ENCODE peak calls at places on chromosomes 11 and 22, in four cellular contexts. J is HTR-8/SVneo, W is DMS 273 treated with DMSO at 0.1 percent for 48 hours, P is NCI-H1092 treated with DMSO at 0.1 percent for 48 hours. G is an unnamed sample.
A peak's percentile ranks its signal among the peaks of the same experiment; 100 is the strongest.

GRCh38 chr22:31083923-31084810 is 3.0 kb downstream of the SMTN start:
- DNase-seq in J (no peak), W (no peak), P (no peak), G (peak; percentile 30)

GRCh38 chr11:17135934-17136683 is 58.6 kb upstream of the RPS13 start:
- DNase-seq in J (no peak), W (no peak), P (no peak), G (no peak)

GRCh38 chr11:2096001-2096918 is 42.9 kb downstream of the IGF2 start:
- DNase-seq in J (no peak), W (no peak), P (no peak), G (no peak)

GRCh38 chr11:15158351-15159015 is 43.8 kb downstream of the INSC start:
- DNase-seq in J (no peak), W (no peak), P (no peak), G (no peak)

GRCh38 chr22:29635734-29636357 is 32.4 kb downstream of the NF2 start:
- DNase-seq in J (peak; percentile 25), W (peak; percentile 16), P (peak; percentile 40), G (no peak)

GRCh38 chr22:26756675-26757293 is 99.4 kb downstream of the MIAT start:
- DNase-seq in J (peak; percentile 52), W (peak; percentile 6), P (peak; percentile 52), G (peak; percentile 59)

GRCh38 chr11:70583781-70584218 is 185.5 kb downstream of the CTTN start:
- DNase-seq in J (no peak), W (no peak), P (no peak), G (no peak)

GRCh38 chr11:20274031-20274430 is 89.5 kb upstream of the HTATIP2 start:
- DNase-seq in J (no peak), W (no peak), P (peak; percentile 48), G (no peak)

GRCh38 chr22:46737105-46737975 is 712 bp downstream of the CERK start:
- DNase-seq in J (peak; percentile 31), W (no peak), P (no peak), G (no peak)

GRCh38 chr22:17726561-17727243 is 47.6 kb downstream of the BID start:
- DNase-seq in J (no peak), W (no peak), P (no peak), G (no peak)

GRCh38 chr11:70364198-70364597 is 34.1 kb upstream of the CTTN start:
- DNase-seq in J (no peak), W (no peak), P (no peak), G (no peak)

GRCh38 chr11:112465433-112466024 is 204.9 kb upstream of the PLET1 start:
- DNase-seq in J (no peak), W (no peak), P (no peak), G (no peak)

GRCh38 chr11:117931971-117932370 is 2.8 kb upstream of the TMPRSS13 start:
- DNase-seq in J (no peak), W (no peak), P (no peak), G (no peak)

GRCh38 chr11:75591966-75592365 is 29.9 kb downstream of the SERPINH1 start:
- DNase-seq in J (no peak), W (no peak), P (peak; percentile 45), G (no peak)

G was measured in 8988T.